ENCODE peak calls at places on chromosome 6, in six cellular contexts. One of them, this sample, is unnamed.

GRCh38 chr6:105688573-105688972 is 285.7 kb upstream of the PREP start:
- DNase-seq in WTC11: no peak
- DNase-seq in A549: no peak
- DNase-seq in HepG2: no peak
- DNase-seq in K562: no peak
- DNase-seq in endothelial cell of umbilical vein: no peak
- DNase-seq in this sample: no peak

GRCh38 chr6:2021713-2022125 is 223.7 kb downstream of the GMDS start:
- DNase-seq in A549: no peak
- DNase-seq in HepG2: no peak
- DNase-seq in WTC11: no peak
- DNase-seq in endothelial cell of umbilical vein: peak
- DNase-seq in K562: no peak
- DNase-seq in this sample: no peak

GRCh38 chr6:131096786-131097185 is 33.7 kb upstream of the EPB41L2 start:
- DNase-seq in K562: no peak
- DNase-seq in endothelial cell of umbilical vein: no peak
- DNase-seq in WTC11: no peak
- DNase-seq in A549: no peak
- DNase-seq in HepG2: no peak
- DNase-seq in this sample: no peak

GRCh38 chr6:168875811-168876576 is 377.7 kb downstream of the THBS2 start:
- DNase-seq in WTC11: no peak
- DNase-seq in K562: no peak
- DNase-seq in endothelial cell of umbilical vein: no peak
- DNase-seq in HepG2: no peak
- DNase-seq in A549: no peak
- DNase-seq in this sample: no peak

GRCh38 chr6:137424243-137424642 is 70.0 kb downstream of the OLIG3 start:
- DNase-seq in A549: no peak
- DNase-seq in HepG2: no peak
- DNase-seq in endothelial cell of umbilical vein: no peak
- DNase-seq in WTC11: no peak
- DNase-seq in K562: no peak
- DNase-seq in this sample: no peak

GRCh38 chr6:149128489-149129145 is 188.9 kb upstream of the TAB2 start:
- DNase-seq in K562: peak
- DNase-seq in WTC11: no peak
- DNase-seq in HepG2: no peak
- DNase-seq in endothelial cell of umbilical vein: peak
- DNase-seq in A549: no peak
- DNase-seq in this sample: no peak

GRCh38 chr6:117674503-117674902 is 766 bp upstream of the NUS1 start:
- DNase-seq in A549: no peak
- DNase-seq in WTC11: no peak
- DNase-seq in K562: no peak
- DNase-seq in HepG2: no peak
- DNase-seq in endothelial cell of umbilical vein: no peak
- DNase-seq in this sample: no peak

GRCh38 chr6:38648629-38649028 is 8.9 kb upstream of the BTBD9 start:
- DNase-seq in HepG2: no peak
- DNase-seq in endothelial cell of umbilical vein: no peak
- DNase-seq in K562: no peak
- DNase-seq in WTC11: no peak
- DNase-seq in A549: no peak
- DNase-seq in this sample: no peak

GRCh38 chr6:105474234-105474633 is 71.4 kb upstream of the PREP start:
- DNase-seq in A549: no peak
- DNase-seq in endothelial cell of umbilical vein: no peak
- DNase-seq in HepG2: no peak
- DNase-seq in WTC11: peak
- DNase-seq in K562: no peak
- DNase-seq in this sample: no peak

GRCh38 chr6:150471276-150471675 is 102.5 kb downstream of the IYD start:
- DNase-seq in A549: no peak
- DNase-seq in endothelial cell of umbilical vein: no peak
- DNase-seq in HepG2: no peak
- DNase-seq in WTC11: no peak
- DNase-seq in K562: no peak
- DNase-seq in this sample: no peak

GRCh38 chr6:111716325-111716724 is 110.6 kb upstream of the TRAF3IP2 start:
- DNase-seq in A549: no peak
- DNase-seq in WTC11: no peak
- DNase-seq in endothelial cell of umbilical vein: no peak
- DNase-seq in HepG2: no peak
- DNase-seq in K562: no peak
- DNase-seq in this sample: no peak

GRCh38 chr6:116410945-116411623 is 40.3 kb downstream of the DSE start:
- DNase-seq in WTC11: no peak
- DNase-seq in HepG2: no peak
- DNase-seq in A549: no peak
- DNase-seq in endothelial cell of umbilical vein: peak
- DNase-seq in K562: no peak
- DNase-seq in this sample: no peak

GRCh38 chr6:156776470-156776840 is 723 bp upstream of the ARID1B start:
- DNase-seq in endothelial cell of umbilical vein: no peak
- DNase-seq in K562: no peak
- DNase-seq in WTC11: no peak
- DNase-seq in A549: peak
- DNase-seq in HepG2: peak
- DNase-seq in this sample: no peak

GRCh38 chr6:3847521-3847920 is 1.7 kb upstream of the FAM50B start:
- DNase-seq in K562: no peak
- DNase-seq in endothelial cell of umbilical vein: peak
- DNase-seq in A549: no peak
- DNase-seq in WTC11: no peak
- DNase-seq in HepG2: no peak
- DNase-seq in this sample: no peak

GRCh38 chr6:389622-390021 is 1.9 kb upstream of the IRF4 start:
- DNase-seq in K562: no peak
- DNase-seq in WTC11: no peak
- DNase-seq in endothelial cell of umbilical vein: no peak
- DNase-seq in A549: no peak
- DNase-seq in HepG2: no peak
- DNase-seq in this sample: no peak

GRCh38 chr6:111988926-111989325 is 65.0 kb upstream of the CCN6 start:
- DNase-seq in A549: no peak
- DNase-seq in HepG2: no peak
- DNase-seq in K562: no peak
- DNase-seq in WTC11: no peak
- DNase-seq in endothelial cell of umbilical vein: no peak
- DNase-seq in this sample: no peak

GRCh38 chr6:24149836-24150235 is 23.8 kb downstream of the NRSN1 start:
- DNase-seq in A549: no peak
- DNase-seq in endothelial cell of umbilical vein: no peak
- DNase-seq in WTC11: no peak
- DNase-seq in HepG2: peak
- DNase-seq in K562: no peak
- DNase-seq in this sample: no peak

GRCh38 chr6:28104392-28105250 is 19.8 kb upstream of the ZSCAN16 start:
- DNase-seq in A549: peak
- DNase-seq in K562: peak
- DNase-seq in HepG2: peak
- DNase-seq in endothelial cell of umbilical vein: peak
- DNase-seq in WTC11: peak
- DNase-seq in this sample: peak

GRCh38 chr6:166627875-166628849 is 1.1 kb upstream of the RPS6KA2 start:
- DNase-seq in K562: peak
- DNase-seq in A549: no peak
- DNase-seq in HepG2: peak
- DNase-seq in endothelial cell of umbilical vein: peak
- DNase-seq in WTC11: peak
- DNase-seq in this sample: no peak

GRCh38 chr6:158416841-158417759 is 104.8 kb downstream of the TULP4 start:
- DNase-seq in HepG2: no peak
- DNase-seq in K562: no peak
- DNase-seq in WTC11: no peak
- DNase-seq in A549: no peak
- DNase-seq in endothelial cell of umbilical vein: no peak
- DNase-seq in this sample: no peak

GRCh38 chr6:81751388-81752083 is 945 bp downstream of the TENT5A start:
- DNase-seq in HepG2: peak
- DNase-seq in WTC11: peak
- DNase-seq in endothelial cell of umbilical vein: peak
- DNase-seq in A549: peak
- DNase-seq in K562: no peak
- DNase-seq in this sample: peak

DNA sequence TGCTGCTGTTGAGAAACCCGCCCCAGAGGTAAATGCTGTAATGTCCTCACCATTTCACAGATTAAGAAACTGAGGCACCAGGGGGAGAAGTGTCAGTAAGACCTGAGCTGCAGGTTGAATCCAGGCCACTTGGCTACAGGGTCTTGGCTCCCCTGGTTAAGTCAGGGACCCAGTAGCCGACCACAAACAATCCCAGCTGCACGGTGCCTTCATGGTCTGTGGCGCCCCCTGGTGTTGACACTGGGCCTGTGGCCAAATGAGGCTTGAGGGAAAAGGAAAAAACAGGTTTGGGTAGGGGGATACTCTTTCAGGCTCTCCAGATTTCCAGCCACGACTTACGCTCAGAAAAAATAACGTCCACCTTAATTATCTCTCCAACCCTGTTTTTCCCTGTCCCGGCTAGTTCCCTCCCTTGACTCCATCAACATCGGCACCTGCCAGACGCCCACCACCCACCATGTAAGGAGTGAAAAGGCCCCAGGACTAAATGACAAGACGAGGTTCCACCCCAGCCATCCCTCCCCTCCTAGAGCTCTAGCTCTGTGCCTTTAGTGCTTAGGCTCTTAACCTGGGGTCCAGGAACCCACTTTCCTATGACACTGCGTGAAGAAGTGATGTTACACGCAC is 47.7 kb upstream of the POLR1H start:
- DNase-seq in HepG2: peak
- DNase-seq in endothelial cell of umbilical vein: peak
- DNase-seq in WTC11: peak
- DNase-seq in A549: no peak
- DNase-seq in K562: peak
- DNase-seq in this sample: peak
- TF ChIP-seq JUN in HepG2: no peak
- TF ChIP-seq JUN in endothelial cell of umbilical vein: no peak
- TF ChIP-seq JUN in WTC11: no peak
- TF ChIP-seq JUN in A549: no peak
- TF ChIP-seq JUN in K562: no peak
- TF ChIP-seq JUN in this sample: no peak

GRCh38 chr6:101146389-101146788 is 247.1 kb upstream of the GRIK2 start:
- DNase-seq in HepG2: no peak
- DNase-seq in WTC11: no peak
- DNase-seq in A549: no peak
- DNase-seq in endothelial cell of umbilical vein: no peak
- DNase-seq in K562: no peak
- DNase-seq in this sample: no peak

DNA sequence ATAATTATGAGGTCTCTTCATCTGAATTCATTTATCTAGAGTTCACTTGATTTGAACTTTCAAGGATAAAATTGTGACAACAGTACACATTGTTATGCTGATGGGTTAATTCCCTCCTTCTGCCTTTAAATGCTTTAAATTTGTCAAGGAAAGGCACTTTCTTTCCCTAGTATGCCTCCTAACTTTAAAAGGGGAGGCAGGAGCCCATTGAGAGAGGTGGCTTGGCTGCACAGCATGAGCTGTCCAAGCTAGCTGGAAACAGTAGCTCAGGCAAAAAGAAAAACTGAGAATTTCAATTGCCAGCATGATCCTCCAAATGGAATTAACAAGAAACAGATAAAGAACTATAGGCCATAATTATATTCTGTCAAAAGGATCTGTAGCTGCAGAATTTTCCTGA is 243.3 kb upstream of the GRIK2 start:
- DNase-seq in HepG2: no peak
- DNase-seq in WTC11: no peak
- DNase-seq in endothelial cell of umbilical vein: no peak
- DNase-seq in K562: no peak
- DNase-seq in A549: no peak
- DNase-seq in this sample: no peak
- TF ChIP-seq JUN in HepG2: no peak
- TF ChIP-seq JUN in WTC11: no peak
- TF ChIP-seq JUN in endothelial cell of umbilical vein: no peak
- TF ChIP-seq JUN in K562: no peak
- TF ChIP-seq JUN in A549: no peak
- TF ChIP-seq JUN in this sample: no peak

GRCh38 chr6:20563377-20563776 is 29.1 kb downstream of the CDKAL1 start:
- DNase-seq in endothelial cell of umbilical vein: no peak
- DNase-seq in K562: no peak
- DNase-seq in A549: no peak
- DNase-seq in HepG2: no peak
- DNase-seq in WTC11: no peak
- DNase-seq in this sample: no peak

GRCh38 chr6:20564269-20564668 is 30.0 kb downstream of the CDKAL1 start:
- DNase-seq in K562: no peak
- DNase-seq in endothelial cell of umbilical vein: peak
- DNase-seq in WTC11: no peak
- DNase-seq in HepG2: no peak
- DNase-seq in A549: peak
- DNase-seq in this sample: no peak

GRCh38 chr6:20565291-20565690 is 31.0 kb downstream of the CDKAL1 start:
- DNase-seq in A549: no peak
- DNase-seq in HepG2: no peak
- DNase-seq in K562: no peak
- DNase-seq in endothelial cell of umbilical vein: no peak
- DNase-seq in WTC11: no peak
- DNase-seq in this sample: no peak

GRCh38 chr6:20569000-20569610 is 34.8 kb downstream of the CDKAL1 start:
- DNase-seq in A549: no peak
- DNase-seq in HepG2: no peak
- DNase-seq in endothelial cell of umbilical vein: no peak
- DNase-seq in K562: no peak
- DNase-seq in WTC11: no peak
- DNase-seq in this sample: no peak

DNA sequence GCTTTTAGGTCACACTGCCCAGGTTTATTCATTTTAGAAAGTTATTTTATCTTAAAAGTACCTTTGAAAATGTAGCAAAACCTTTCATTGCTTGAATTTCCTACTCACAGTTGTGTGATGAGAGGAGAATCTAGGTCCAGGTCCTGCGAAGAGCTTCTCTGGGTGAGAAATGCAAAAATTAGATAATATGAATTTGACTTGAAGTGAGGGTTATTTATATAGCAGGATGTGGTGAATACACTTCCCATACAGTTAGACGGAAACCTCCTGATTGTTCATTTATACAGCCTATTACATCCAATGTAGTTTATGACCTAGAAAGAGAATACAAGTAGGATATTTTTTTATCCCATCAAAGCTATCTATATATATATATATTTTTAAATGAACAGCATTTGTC is 30.5 kb downstream of the CDKAL1 start:
- DNase-seq in WTC11: no peak
- DNase-seq in endothelial cell of umbilical vein: peak
- DNase-seq in K562: no peak
- DNase-seq in A549: no peak
- DNase-seq in HepG2: no peak
- DNase-seq in this sample: no peak
- TF ChIP-seq JUN in WTC11: no peak
- TF ChIP-seq JUN in endothelial cell of umbilical vein: no peak
- TF ChIP-seq JUN in K562: no peak
- TF ChIP-seq JUN in A549: no peak
- TF ChIP-seq JUN in HepG2: no peak
- TF ChIP-seq JUN in this sample: no peak

DNA sequence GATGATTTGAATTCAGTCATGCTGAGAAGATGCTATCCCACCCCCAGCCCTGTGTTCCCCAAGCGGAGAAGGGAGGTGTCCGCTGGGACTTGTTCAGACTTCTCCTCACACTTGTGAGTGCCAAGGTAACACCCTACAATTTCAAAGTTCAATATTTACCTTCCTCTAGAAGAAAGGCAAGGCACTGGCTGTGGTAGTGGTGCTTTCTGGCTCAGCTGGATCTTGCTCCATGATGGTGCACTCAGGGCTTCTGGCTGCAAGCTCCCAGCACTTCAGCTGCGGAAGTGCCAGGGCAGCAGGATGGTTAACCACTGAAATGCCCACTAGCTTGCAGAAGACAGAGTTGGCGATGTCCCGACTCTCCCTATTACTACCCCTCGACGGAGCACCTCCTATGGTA is 135.4 kb downstream of the MTFR2 start:
- DNase-seq in A549: no peak
- DNase-seq in HepG2: no peak
- DNase-seq in endothelial cell of umbilical vein: no peak
- DNase-seq in K562: no peak
- DNase-seq in WTC11: no peak
- DNase-seq in this sample: no peak
- TF ChIP-seq JUN in A549: no peak
- TF ChIP-seq JUN in HepG2: no peak
- TF ChIP-seq JUN in endothelial cell of umbilical vein: no peak
- TF ChIP-seq JUN in K562: no peak
- TF ChIP-seq JUN in WTC11: no peak
- TF ChIP-seq JUN in this sample: no peak